ENCODE peak calls at places on chromosomes 11 and 22, in five cellular contexts. One of them, this sample, is unnamed.

GRCh38 chr11:132910016-132910760 is 622.1 kb downstream of the OPCML start:
- DNase-seq in GM12878: no peak
- DNase-seq in HEK293T: no peak
- DNase-seq in HepG2: no peak
- DNase-seq in H1: no peak
- DNase-seq in this sample: no peak

GRCh38 chr22:37848587-37849088 is 581 bp upstream of the EIF3L start:
- DNase-seq in HEK293T: peak
- DNase-seq in GM12878: no peak
- DNase-seq in HepG2: peak
- DNase-seq in H1: no peak
- DNase-seq in this sample: no peak

GRCh38 chr11:70755410-70756158 is 357.3 kb downstream of the CTTN start:
- DNase-seq in GM12878: no peak
- DNase-seq in HepG2: peak
- DNase-seq in H1: peak
- DNase-seq in HEK293T: peak
- DNase-seq in this sample: peak

GRCh38 chr11:124313131-124313530 is 618 bp downstream of the OR8D1 start:
- DNase-seq in GM12878: no peak
- DNase-seq in HEK293T: no peak
- DNase-seq in H1: no peak
- DNase-seq in HepG2: no peak
- DNase-seq in this sample: no peak

GRCh38 chr11:78770931-78771330 is 196.3 kb upstream of the NARS2 start:
- DNase-seq in HEK293T: no peak
- DNase-seq in GM12878: no peak
- DNase-seq in HepG2: no peak
- DNase-seq in H1: no peak
- DNase-seq in this sample: no peak

GRCh38 chr11:3188496-3189192 is 23.5 kb upstream of the OSBPL5 start:
- DNase-seq in HEK293T: no peak
- DNase-seq in H1: no peak
- DNase-seq in GM12878: no peak
- DNase-seq in HepG2: no peak
- DNase-seq in this sample: no peak

GRCh38 chr11:20363500-20364411 is at the start of gene HTATIP2:
- DNase-seq in GM12878: no peak
- DNase-seq in H1: no peak
- DNase-seq in HEK293T: peak
- DNase-seq in HepG2: no peak
- DNase-seq in this sample: no peak

GRCh38 chr11:20158597-20159257 is 1.5 kb downstream of the DBX1 start:
- DNase-seq in HepG2: peak
- DNase-seq in HEK293T: peak
- DNase-seq in H1: no peak
- DNase-seq in GM12878: no peak
- DNase-seq in this sample: no peak

GRCh38 chr11:30326911-30327310 is 4.0 kb downstream of the ARL14EP start:
- DNase-seq in HepG2: no peak
- DNase-seq in GM12878: no peak
- DNase-seq in H1: no peak
- DNase-seq in HEK293T: no peak
- DNase-seq in this sample: no peak

GRCh38 chr11:47060807-47061206 is 115.9 kb downstream of the ARFGAP2 start:
- DNase-seq in H1: no peak
- DNase-seq in HepG2: no peak
- DNase-seq in HEK293T: no peak
- DNase-seq in GM12878: no peak
- DNase-seq in this sample: no peak

GRCh38 chr11:19121646-19122045 is 4.7 kb downstream of the ZDHHC13 start:
- DNase-seq in HEK293T: no peak
- DNase-seq in GM12878: no peak
- DNase-seq in H1: no peak
- DNase-seq in HepG2: no peak
- DNase-seq in this sample: no peak

GRCh38 chr11:2300290-2300935 is 1.3 kb downstream of the C11orf21 start:
- DNase-seq in HEK293T: no peak
- DNase-seq in H1: no peak
- DNase-seq in HepG2: no peak
- DNase-seq in GM12878: no peak
- DNase-seq in this sample: no peak

GRCh38 chr11:77522215-77522614 is 48.3 kb upstream of the PAK1 start:
- DNase-seq in HEK293T: no peak
- DNase-seq in HepG2: no peak
- DNase-seq in GM12878: no peak
- DNase-seq in H1: no peak
- DNase-seq in this sample: peak

GRCh38 chr22:35629406-35630234 is 12.5 kb upstream of the MB start:
- DNase-seq in GM12878: peak
- DNase-seq in HepG2: no peak
- DNase-seq in HEK293T: no peak
- DNase-seq in H1: peak
- DNase-seq in this sample: peak

GRCh38 chr11:12460441-12460840 is 83.1 kb downstream of the PARVA start:
- DNase-seq in HepG2: peak
- DNase-seq in H1: no peak
- DNase-seq in HEK293T: no peak
- DNase-seq in GM12878: no peak
- DNase-seq in this sample: no peak

GRCh38 chr22:21970037-21970799 is 12.4 kb downstream of the TOP3B start:
- DNase-seq in GM12878: no peak
- DNase-seq in H1: no peak
- DNase-seq in HEK293T: no peak
- DNase-seq in HepG2: no peak
- DNase-seq in this sample: no peak

GRCh38 chr22:19216579-19216978 is 38.0 kb upstream of the SLC25A1 start:
- DNase-seq in HepG2: peak
- DNase-seq in H1: no peak
- DNase-seq in HEK293T: no peak
- DNase-seq in GM12878: no peak
- DNase-seq in this sample: no peak

GRCh38 chr11:102114032-102114431 is 3.8 kb downstream of the YAP1 start:
- DNase-seq in H1: no peak
- DNase-seq in GM12878: no peak
- DNase-seq in HEK293T: no peak
- DNase-seq in HepG2: no peak
- DNase-seq in this sample: no peak

GRCh38 chr11:106482920-106483761 is 405.7 kb downstream of the AASDHPPT start:
- DNase-seq in HepG2: peak
- DNase-seq in HEK293T: no peak
- DNase-seq in H1: no peak
- DNase-seq in GM12878: no peak
- DNase-seq in this sample: no peak

GRCh38 chr11:106695506-106695905 is 322.8 kb downstream of the GUCY1A2 start:
- DNase-seq in HEK293T: no peak
- DNase-seq in H1: no peak
- DNase-seq in HepG2: no peak
- DNase-seq in GM12878: no peak
- DNase-seq in this sample: no peak

GRCh38 chr11:3169235-3169951 is 4.3 kb upstream of the OSBPL5 start:
- DNase-seq in H1: no peak
- DNase-seq in GM12878: no peak
- DNase-seq in HEK293T: no peak
- DNase-seq in HepG2: no peak
- DNase-seq in this sample: no peak

GRCh38 chr22:28429711-28430110 is 249.9 kb downstream of the TTC28 start:
- DNase-seq in HEK293T: no peak
- DNase-seq in HepG2: no peak
- DNase-seq in GM12878: no peak
- DNase-seq in H1: no peak
- DNase-seq in this sample: no peak

GRCh38 chr11:67561971-67562560 is 21.5 kb upstream of the GSTP1 start:
- DNase-seq in GM12878: peak
- DNase-seq in HEK293T: no peak
- DNase-seq in H1: no peak
- DNase-seq in HepG2: no peak
- DNase-seq in this sample: no peak

GRCh38 chr11:88632163-88632562 is 294.6 kb upstream of the CTSC start:
- DNase-seq in GM12878: no peak
- DNase-seq in HepG2: no peak
- DNase-seq in HEK293T: no peak
- DNase-seq in H1: no peak
- DNase-seq in this sample: no peak

GRCh38 chr11:107713009-107713408 is 1.2 kb upstream of the SLN start:
- DNase-seq in HepG2: no peak
- DNase-seq in H1: no peak
- DNase-seq in HEK293T: no peak
- DNase-seq in GM12878: no peak
- DNase-seq in this sample: no peak

GRCh38 chr11:130197386-130198035 is 37.9 kb downstream of the ST14 start:
- DNase-seq in HEK293T: no peak
- DNase-seq in HepG2: no peak
- DNase-seq in H1: no peak
- DNase-seq in GM12878: no peak
- DNase-seq in this sample: no peak

GRCh38 chr11:2390871-2391662 is 9.5 kb upstream of the TSSC4 start:
- DNase-seq in HepG2: no peak
- DNase-seq in HEK293T: no peak
- DNase-seq in GM12878: no peak
- DNase-seq in H1: peak
- DNase-seq in this sample: peak

GRCh38 chr22:28142361-28142801 is 223.3 kb upstream of the PITPNB start:
- DNase-seq in H1: no peak
- DNase-seq in HEK293T: peak
- DNase-seq in GM12878: no peak
- DNase-seq in HepG2: peak
- DNase-seq in this sample: no peak

GRCh38 chr11:8206251-8207079 is 37.6 kb upstream of the RIC3 start:
- DNase-seq in GM12878: no peak
- DNase-seq in HepG2: no peak
- DNase-seq in H1: no peak
- DNase-seq in HEK293T: no peak
- DNase-seq in this sample: no peak

GRCh38 chr22:45582955-45583320 is 80.3 kb downstream of the FBLN1 start:
- DNase-seq in HepG2: no peak
- DNase-seq in GM12878: no peak
- DNase-seq in HEK293T: no peak
- DNase-seq in H1: no peak
- DNase-seq in this sample: no peak

GRCh38 chr11:101862410-101863233 is 52.2 kb upstream of the CEP126 start:
- DNase-seq in GM12878: no peak
- DNase-seq in HepG2: peak
- DNase-seq in HEK293T: peak
- DNase-seq in H1: no peak
- DNase-seq in this sample: peak

GRCh38 chr11:117882539-117882938 is 6.1 kb upstream of the FXYD6 start:
- DNase-seq in GM12878: no peak
- DNase-seq in HEK293T: no peak
- DNase-seq in H1: no peak
- DNase-seq in HepG2: no peak
- DNase-seq in this sample: no peak
- TF ChIP-seq SUZ12 in GM12878: no peak
- TF ChIP-seq SUZ12 in HEK293T: no peak
- TF ChIP-seq SUZ12 in H1: no peak
- TF ChIP-seq SUZ12 in HepG2: no peak
- TF ChIP-seq SUZ12 in this sample: no peak

GRCh38 chr11:128848815-128849455 is 18.2 kb downstream of the KCNJ1 start:
- DNase-seq in HepG2: peak
- DNase-seq in GM12878: no peak
- DNase-seq in HEK293T: peak
- DNase-seq in H1: no peak
- DNase-seq in this sample: peak
- TF ChIP-seq SUZ12 in HepG2: no peak
- TF ChIP-seq SUZ12 in GM12878: no peak
- TF ChIP-seq SUZ12 in HEK293T: no peak
- TF ChIP-seq SUZ12 in H1: no peak
- TF ChIP-seq SUZ12 in this sample: no peak

DNA sequence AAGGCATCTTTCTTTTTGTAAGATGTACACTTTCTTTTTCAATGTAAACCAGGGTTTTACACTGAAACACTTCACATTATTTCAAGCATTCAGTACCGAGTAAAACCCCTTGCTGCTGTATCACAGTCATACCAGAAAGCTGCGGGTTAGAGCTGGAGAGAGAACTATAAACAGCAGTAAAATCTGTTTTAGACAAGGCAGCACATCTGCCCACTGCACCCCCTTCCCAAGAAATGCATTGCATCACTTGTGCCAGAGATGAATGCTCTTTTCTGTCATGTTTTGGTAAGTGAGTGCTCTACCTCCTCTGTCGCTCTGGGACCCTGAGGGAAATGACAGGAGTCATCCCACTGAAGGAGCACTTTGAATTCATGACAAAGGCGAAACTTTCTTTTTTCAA is 107.3 kb downstream of the MAML2 start:
- DNase-seq in H1: no peak
- DNase-seq in GM12878: no peak
- DNase-seq in HepG2: no peak
- DNase-seq in HEK293T: no peak
- DNase-seq in this sample: no peak
- TF ChIP-seq SUZ12 in H1: no peak
- TF ChIP-seq SUZ12 in GM12878: no peak
- TF ChIP-seq SUZ12 in HepG2: no peak
- TF ChIP-seq SUZ12 in HEK293T: no peak
- TF ChIP-seq SUZ12 in this sample: no peak

GRCh38 chr11:26399336-26399735 is 67.4 kb downstream of the ANO3 start:
- DNase-seq in GM12878: no peak
- DNase-seq in HepG2: no peak
- DNase-seq in HEK293T: no peak
- DNase-seq in H1: no peak
- DNase-seq in this sample: no peak
- TF ChIP-seq SUZ12 in GM12878: no peak
- TF ChIP-seq SUZ12 in HepG2: no peak
- TF ChIP-seq SUZ12 in HEK293T: no peak
- TF ChIP-seq SUZ12 in H1: no peak
- TF ChIP-seq SUZ12 in this sample: no peak

GRCh38 chr22:32354360-32355351 is 3.0 kb upstream of the RFPL3 start:
- DNase-seq in GM12878: no peak
- DNase-seq in HEK293T: no peak
- DNase-seq in HepG2: no peak
- DNase-seq in H1: no peak
- DNase-seq in this sample: no peak
- TF ChIP-seq SUZ12 in GM12878: no peak
- TF ChIP-seq SUZ12 in HEK293T: no peak
- TF ChIP-seq SUZ12 in HepG2: no peak
- TF ChIP-seq SUZ12 in H1: no peak
- TF ChIP-seq SUZ12 in this sample: no peak

DNA sequence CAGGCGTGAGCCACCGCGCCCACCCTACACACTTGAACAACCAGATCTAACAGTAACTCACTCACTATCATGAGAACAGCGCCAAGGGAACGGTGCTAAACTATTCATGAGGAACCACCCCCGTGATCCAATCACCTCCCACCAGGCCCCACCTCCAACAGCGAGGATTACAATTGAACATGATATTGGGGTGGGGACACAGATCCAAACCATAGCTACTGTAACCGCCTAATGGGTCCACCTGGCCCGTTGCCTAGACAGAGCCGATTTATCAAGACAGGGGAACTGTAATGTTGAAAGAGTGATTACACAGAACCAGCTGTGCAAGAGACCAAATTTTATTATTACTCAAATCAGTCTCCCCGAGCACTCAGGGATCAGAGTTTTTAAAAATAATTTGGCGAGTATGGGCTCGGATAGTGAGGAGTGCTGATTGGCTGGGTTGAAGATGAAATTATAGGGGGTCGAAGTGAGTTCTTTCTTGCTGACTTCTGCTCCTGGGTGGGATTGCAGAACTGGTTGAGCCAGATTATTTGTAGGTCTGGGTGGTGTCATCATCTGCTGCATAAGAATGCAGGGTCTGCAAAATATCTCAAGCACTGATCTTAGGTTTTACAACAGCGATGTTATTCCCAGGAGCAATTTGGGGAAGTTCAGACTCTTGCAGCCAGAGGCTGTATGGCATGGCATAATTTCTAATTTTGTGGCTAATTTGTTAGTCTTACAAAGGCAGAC is 17.9 kb upstream of the ZC3H12C start:
- DNase-seq in HEK293T: no peak
- DNase-seq in H1: no peak
- DNase-seq in GM12878: no peak
- DNase-seq in HepG2: no peak
- DNase-seq in this sample: no peak
- TF ChIP-seq SUZ12 in HEK293T: no peak
- TF ChIP-seq SUZ12 in H1: no peak
- TF ChIP-seq SUZ12 in GM12878: no peak
- TF ChIP-seq SUZ12 in HepG2: no peak
- TF ChIP-seq SUZ12 in this sample: no peak